ENCODE peak calls at places on chromosomes 12 and 14, in six cellular contexts. D is ovary, L is keratinocyte, K is BE2C, Z is stomach, P is fibroblast of lung. S is an unnamed sample. For H3K27me3, the result is how much of the 10 kb centered on the place peaks cover.

GRCh38 chr12:43776498-43776897 is 17.7 kb downstream of the IRAK4 start:
- DNase-seq in L (no peak), Z (no peak), D (no peak), K (peak), P (peak), S (no peak)

GRCh38 chr12:88998421-88998820 is 353.9 kb downstream of the DUSP6 start:
- DNase-seq in Z (no peak), K (no peak), D (no peak), L (no peak), P (no peak), S (no peak)

GRCh38 chr12:131827961-131828534 is at the start of gene MMP17:
- DNase-seq in Z (no peak), L (no peak), K (peak), P (peak), D (peak), S (no peak)

GRCh38 chr12:68236421-68237059 is 10.9 kb upstream of the IL26 start:
- DNase-seq in K (no peak), Z (no peak), L (no peak), D (peak), P (no peak), S (no peak)

GRCh38 chr12:63423839-63424238 is 244.5 kb downstream of the DPY19L2 start:
- DNase-seq in K (no peak), D (no peak), L (no peak), P (no peak), Z (no peak), S (no peak)

GRCh38 chr12:27534060-27534764 is 10.2 kb downstream of the PPFIBP1 start:
- DNase-seq in D (no peak), P (no peak), L (no peak), Z (no peak), K (no peak), S (no peak)

GRCh38 chr14:53391631-53392030 is 238.5 kb upstream of the DDHD1 start:
- DNase-seq in K (no peak), Z (no peak), D (no peak), P (peak), L (peak), S (peak)

GRCh38 chr12:19490908-19491307 is 51.6 kb downstream of the AEBP2 start:
- DNase-seq in K (no peak), D (no peak), L (no peak), Z (no peak), P (no peak), S (no peak)

GRCh38 chr12:666766-667308 is 3.6 kb upstream of the NINJ2 start:
- DNase-seq in K (no peak), D (no peak), P (no peak), L (no peak), Z (no peak), S (no peak)

GRCh38 chr14:50762001-50762930 is 68.7 kb downstream of the NIN start:
- DNase-seq in K (no peak), Z (no peak), P (peak), L (no peak), D (no peak), S (no peak)

GRCh38 chr12:121799175-121799841 is 4.5 kb upstream of the SETD1B start:
- DNase-seq in K (peak), P (peak), Z (peak), D (peak), L (no peak), S (no peak)

GRCh38 chr14:75252254-75252837 is 26.3 kb upstream of the FOS start:
- DNase-seq in K (no peak), P (no peak), L (no peak), D (no peak), Z (peak), S (no peak)

GRCh38 chr14:74585406-74586335 is 26.4 kb downstream of the LTBP2 start:
- DNase-seq in K (no peak), L (no peak), Z (no peak), D (no peak), P (no peak), S (no peak)

GRCh38 chr14:81440041-81440440 is 39.9 kb upstream of the STON2 start:
- DNase-seq in P (no peak), D (no peak), L (no peak), K (no peak), Z (no peak), S (no peak)

GRCh38 chr14:105733081-105734065 is 207.0 kb downstream of the TMEM121 start:
- DNase-seq in K (no peak), Z (no peak), P (no peak), D (no peak), L (no peak), S (no peak)

GRCh38 chr12:2783936-2784600 is 10.7 kb upstream of the FKBP4 start:
- DNase-seq in Z (peak), K (peak), L (no peak), D (peak), P (peak), S (no peak)

GRCh38 chr12:47757360-47757839 is 1.3 kb downstream of the RAPGEF3 start:
- DNase-seq in D (no peak), P (no peak), L (no peak), K (no peak), Z (no peak), S (no peak)

GRCh38 chr12:47758584-47758833 is 171 bp downstream of the RAPGEF3 start:
- DNase-seq in L (no peak), Z (no peak), P (no peak), D (peak), K (no peak), S (no peak)

GRCh38 chr12:47758834-47759690 is at the start of gene RAPGEF3:
- DNase-seq in Z (peak), D (peak), P (peak), K (peak), L (no peak), S (no peak)

GRCh38 chr12:47755655-47756562 is 2.8 kb downstream of the RAPGEF3 start:
- DNase-seq in D (no peak), K (no peak), Z (peak), L (no peak), P (no peak), S (no peak)

DNA sequence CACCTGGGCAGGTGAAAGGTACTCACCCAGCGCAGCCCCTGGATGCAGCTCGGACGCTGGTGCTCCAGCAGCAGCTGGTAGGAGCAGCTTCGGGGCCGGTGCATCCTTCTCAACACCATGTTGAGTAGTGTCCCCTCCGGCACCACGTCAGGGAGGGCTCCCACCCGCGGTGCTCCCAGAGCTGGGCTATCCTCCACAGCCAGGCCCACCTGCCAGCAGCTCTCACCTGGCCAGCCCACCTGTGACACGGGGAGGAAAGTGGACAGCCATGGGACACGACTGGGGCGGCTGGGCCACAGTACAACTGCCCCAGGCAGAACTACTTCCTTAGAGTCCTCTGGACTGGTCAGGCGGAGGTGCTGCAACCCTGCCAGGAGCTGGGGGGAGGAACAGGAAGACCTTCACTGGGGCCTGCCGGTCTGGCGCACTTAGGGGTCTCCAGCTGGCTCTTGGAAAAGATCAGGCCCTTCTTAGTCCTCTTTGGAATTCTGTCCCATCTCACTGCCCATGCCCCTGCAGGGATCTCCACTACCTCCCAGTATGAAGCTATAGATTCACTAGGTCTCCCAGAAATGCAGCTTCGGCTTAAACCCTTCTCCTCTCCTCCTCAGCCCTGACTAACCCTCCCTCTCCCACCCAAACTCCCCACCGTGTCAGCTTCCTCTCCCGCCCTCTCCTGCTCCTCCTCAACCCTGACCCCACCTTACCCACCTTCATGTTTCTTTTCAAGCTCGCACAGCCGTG is 668 bp downstream of the RAPGEF3 start:
- DNase-seq in P (no peak), L (no peak), Z (peak), D (peak), K (no peak), S (no peak)
- H3K4me3 ChIP-seq in P (peak), L (peak), Z (peak), D (peak), K (peak), S (peak)

GRCh38 chr12:102958073-102958829 is 777 bp downstream of the ASCL1 start:
- DNase-seq in P (peak), D (no peak), L (no peak), Z (no peak), K (peak), S (no peak)

GRCh38 chr12:102957339-102958050 is at the start of gene ASCL1:
- DNase-seq in D (no peak), L (no peak), P (peak), K (peak), Z (no peak), S (no peak)

GRCh38 chr12:102960766-102961487 is 3.5 kb downstream of the ASCL1 start:
- DNase-seq in K (peak), L (no peak), Z (no peak), P (no peak), D (no peak), S (no peak)

GRCh38 chr12:102958830-102959176 is 1.3 kb downstream of the ASCL1 start:
- DNase-seq in Z (no peak), D (no peak), P (no peak), L (no peak), K (no peak), S (no peak)

GRCh38 chr12:102959391-102959790 is 1.9 kb downstream of the ASCL1 start:
- DNase-seq in L (no peak), Z (no peak), D (no peak), P (no peak), K (peak), S (no peak)
- H3K27me3 ChIP-seq in L (half or more), Z (half or more), D (under half), P (under half), K (under half), S (half or more)

DNA sequence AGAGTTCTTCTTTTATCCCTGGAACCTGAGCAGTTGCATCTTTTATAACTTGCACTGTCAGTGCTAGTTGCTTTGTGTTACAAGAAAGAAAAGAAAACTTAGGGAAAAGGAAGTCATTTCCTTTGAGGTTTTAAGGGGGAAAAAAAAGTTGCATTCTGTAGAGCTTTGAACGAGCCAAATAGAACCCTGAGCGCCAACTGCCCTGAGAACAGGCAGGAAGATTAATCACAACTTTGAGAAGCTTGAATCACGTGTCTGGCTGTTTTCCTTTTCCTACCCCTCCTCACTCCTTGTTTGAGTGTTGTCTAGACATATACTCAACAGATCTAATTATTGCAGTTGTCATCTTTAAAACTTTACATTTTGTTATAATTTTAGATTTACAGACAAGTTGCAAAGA is 12.5 kb downstream of the PCNX1 start:
- DNase-seq in L (no peak), Z (no peak), D (no peak), K (no peak), P (peak), S (no peak)
- TF ChIP-seq CTCF in L (no peak), Z (no peak), D (no peak), K (no peak), P (no peak), S (no peak)

GRCh38 chr12:66182956-66183355 is 6.1 kb upstream of the IRAK3 start:
- DNase-seq in D (no peak), K (no peak), P (no peak), L (no peak), Z (no peak), S (no peak)
- H3K4me3 ChIP-seq in D (no peak), K (no peak), P (no peak), L (no peak), Z (no peak), S (no peak)

DNA sequence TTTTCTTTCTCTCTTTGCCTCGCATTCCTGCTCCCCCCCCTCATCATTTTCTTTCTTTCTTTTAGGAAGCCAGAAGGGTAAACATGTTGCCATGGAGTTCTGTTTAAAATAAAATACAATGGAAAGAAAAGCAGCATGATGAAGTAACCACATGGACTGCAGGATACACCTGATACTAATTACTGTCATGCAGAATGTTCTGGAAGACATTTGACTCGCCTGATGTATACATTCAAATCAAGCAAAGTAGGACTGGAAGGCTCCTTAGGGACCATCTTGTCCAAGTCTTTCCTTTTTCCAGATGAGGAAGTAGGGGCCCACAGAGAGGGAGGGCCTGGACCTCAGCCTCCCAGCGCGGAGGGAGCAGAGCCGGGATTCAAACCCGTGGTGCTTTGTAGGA is 2.4 kb upstream of the MEG3 start:
- DNase-seq in P (no peak), L (no peak), D (no peak), K (no peak), Z (no peak), S (no peak)
- H3K27me3 ChIP-seq in P (under half), L (under half), D (under half), K (under half), Z (half or more), S (under half)

DNA sequence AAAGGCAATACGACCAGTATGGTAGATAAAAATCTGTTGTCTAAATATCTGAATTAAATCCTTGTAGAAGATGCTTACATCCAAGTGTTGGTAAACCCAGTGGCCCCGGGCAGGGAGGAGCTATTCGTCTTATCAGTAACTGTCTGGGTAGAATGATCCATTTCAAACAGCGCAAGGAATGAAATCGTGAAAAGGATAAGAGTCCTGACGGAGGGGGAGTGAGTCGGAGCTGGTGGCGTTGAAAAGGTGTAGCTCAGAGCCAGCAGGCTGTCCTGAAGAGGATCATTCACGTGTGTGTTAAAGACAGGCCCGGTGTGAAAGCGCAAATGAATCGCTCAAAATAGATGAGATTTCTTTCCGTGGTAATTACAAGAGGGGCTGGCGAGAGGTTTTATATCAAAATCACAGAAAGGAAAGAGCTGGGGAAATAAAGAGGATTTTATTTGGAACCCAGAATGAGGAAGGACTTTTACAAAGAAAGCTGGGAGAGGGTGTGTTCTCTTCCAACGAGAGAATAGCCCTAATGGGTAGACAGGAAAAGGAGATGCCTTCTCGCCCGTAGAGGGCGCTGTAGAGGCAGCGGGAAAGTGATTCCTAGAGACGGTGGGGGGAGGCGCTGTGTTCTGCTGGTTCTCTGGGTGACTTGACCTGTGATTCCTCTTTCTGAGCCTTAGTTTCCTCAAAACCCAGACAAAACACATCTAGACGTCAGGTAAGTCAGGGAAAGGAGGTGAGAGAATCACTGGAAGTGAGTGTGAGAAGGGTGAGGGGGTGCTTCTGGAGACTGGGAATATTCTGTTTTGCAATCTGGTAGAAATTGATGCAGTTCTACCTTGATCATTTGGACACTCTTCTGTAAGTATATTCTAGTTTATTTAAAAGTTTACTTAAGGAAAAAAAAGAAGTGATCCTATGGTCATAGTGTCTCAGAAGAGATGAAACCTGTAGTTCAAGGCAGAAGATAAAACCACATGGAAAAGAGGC is 39.3 kb downstream of the SRRM4 start:
- DNase-seq in Z (peak), L (no peak), P (no peak), D (no peak), K (peak), S (no peak)
- TF ChIP-seq CTCF in Z (peak), L (peak), P (no peak), D (no peak), K (peak), S (peak)

DNA sequence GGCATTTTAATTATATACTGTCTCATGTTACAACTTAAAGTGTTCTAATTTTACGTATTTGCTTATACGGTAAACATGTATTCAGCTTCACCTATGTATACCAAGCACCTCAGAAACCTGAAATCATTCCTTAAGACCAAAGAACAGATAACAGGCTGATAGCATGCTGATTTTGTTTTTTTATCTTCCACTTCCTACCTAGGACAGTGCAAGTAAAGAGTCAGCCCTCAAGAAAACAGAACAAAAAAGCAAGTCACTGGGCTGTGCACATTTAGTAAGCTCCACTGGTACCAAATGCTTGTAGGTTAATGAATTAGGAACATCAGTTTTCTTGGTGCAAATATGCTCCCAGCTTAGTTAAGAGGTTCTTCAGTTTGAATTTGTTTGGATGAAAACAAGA is 611.3 kb downstream of the VRK1 start:
- DNase-seq in P (no peak), L (no peak), Z (no peak), K (no peak), D (no peak), S (no peak)
- H3K4me3 ChIP-seq in P (no peak), L (no peak), Z (no peak), K (no peak), D (no peak), S (no peak)

DNA sequence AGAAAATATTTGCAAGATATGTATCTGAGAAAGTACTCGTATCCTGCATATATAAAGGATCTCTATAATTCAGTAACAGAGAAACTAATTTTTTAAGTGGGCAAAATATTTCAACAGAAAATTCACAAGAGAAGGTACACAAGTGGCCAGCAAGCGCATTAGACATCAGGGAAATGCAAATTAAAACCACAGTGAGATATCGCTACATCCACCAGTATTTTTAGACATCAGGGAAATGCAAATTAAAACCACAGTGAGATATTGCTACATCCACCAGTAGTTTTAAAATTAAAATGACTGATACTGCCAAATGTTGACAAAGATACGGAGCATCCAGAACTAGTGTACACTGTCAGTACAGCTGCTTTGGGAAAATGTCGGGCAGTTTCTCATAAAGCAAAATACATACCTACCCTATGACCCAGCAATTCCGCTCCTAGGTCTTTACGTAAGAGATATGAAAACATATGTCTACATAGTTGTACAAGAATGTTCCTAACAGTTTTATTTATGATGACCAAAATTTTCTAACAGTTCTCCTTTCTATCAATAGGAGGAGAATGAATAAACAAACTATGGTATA is 2.8 kb upstream of the KCNK13 start:
- DNase-seq in L (no peak), Z (no peak), D (no peak), P (peak), K (no peak), S (no peak)
- H3K27me3 ChIP-seq in L (under half), Z (half or more), D (under half), P (under half), K (under half), S (under half)